ENCODE peak calls at places on chromosomes 6 and 20, in seven cellular contexts. One of them, this sample, is unnamed. For H3K4me1, the result is how much of the 10 kb centered on the place peaks cover.

GRCh38 chr6:45773906-45774305 is 241.8 kb downstream of the CLIC5 start:
- DNase-seq in gastrocnemius medialis: no peak
- DNase-seq in effector memory CD4-positive, alpha-beta T cell: no peak
- DNase-seq in A549: no peak
- DNase-seq in esophagus squamous epithelium: no peak
- DNase-seq in PC-9: no peak
- DNase-seq in upper lobe of right lung: no peak
- DNase-seq in this sample: no peak

GRCh38 chr6:157258878-157259277 is 64.4 kb downstream of the TMEM242 start:
- DNase-seq in gastrocnemius medialis: no peak
- DNase-seq in effector memory CD4-positive, alpha-beta T cell: no peak
- DNase-seq in A549: no peak
- DNase-seq in esophagus squamous epithelium: no peak
- DNase-seq in PC-9: peak
- DNase-seq in upper lobe of right lung: no peak
- DNase-seq in this sample: no peak

GRCh38 chr6:140494321-140495085 is 1120.1 kb upstream of the CITED2 start:
- DNase-seq in gastrocnemius medialis: no peak
- DNase-seq in effector memory CD4-positive, alpha-beta T cell: no peak
- DNase-seq in A549: no peak
- DNase-seq in esophagus squamous epithelium: no peak
- DNase-seq in PC-9: no peak
- DNase-seq in upper lobe of right lung: no peak
- DNase-seq in this sample: no peak

GRCh38 chr6:46048646-46049297 is 33.1 kb upstream of the CLIC5 start:
- DNase-seq in gastrocnemius medialis: no peak
- DNase-seq in effector memory CD4-positive, alpha-beta T cell: no peak
- DNase-seq in A549: no peak
- DNase-seq in esophagus squamous epithelium: no peak
- DNase-seq in PC-9: no peak
- DNase-seq in upper lobe of right lung: no peak
- DNase-seq in this sample: no peak

GRCh38 chr6:6752129-6752528 is 163.6 kb downstream of the LY86 start:
- DNase-seq in gastrocnemius medialis: no peak
- DNase-seq in effector memory CD4-positive, alpha-beta T cell: no peak
- DNase-seq in A549: no peak
- DNase-seq in esophagus squamous epithelium: no peak
- DNase-seq in PC-9: no peak
- DNase-seq in upper lobe of right lung: no peak
- DNase-seq in this sample: no peak

GRCh38 chr6:145749632-145750031 is 14.3 kb upstream of the EPM2A start:
- DNase-seq in gastrocnemius medialis: no peak
- DNase-seq in effector memory CD4-positive, alpha-beta T cell: no peak
- DNase-seq in A549: peak
- DNase-seq in esophagus squamous epithelium: no peak
- DNase-seq in PC-9: peak
- DNase-seq in upper lobe of right lung: no peak
- DNase-seq in this sample: no peak

GRCh38 chr6:39576556-39577303 is 148.5 kb downstream of the KIF6 start:
- DNase-seq in gastrocnemius medialis: no peak
- DNase-seq in effector memory CD4-positive, alpha-beta T cell: no peak
- DNase-seq in A549: no peak
- DNase-seq in esophagus squamous epithelium: no peak
- DNase-seq in PC-9: no peak
- DNase-seq in upper lobe of right lung: no peak
- DNase-seq in this sample: no peak

GRCh38 chr6:144406796-144407195 is 121.7 kb downstream of the UTRN start:
- DNase-seq in gastrocnemius medialis: no peak
- DNase-seq in effector memory CD4-positive, alpha-beta T cell: no peak
- DNase-seq in A549: no peak
- DNase-seq in esophagus squamous epithelium: no peak
- DNase-seq in PC-9: no peak
- DNase-seq in upper lobe of right lung: no peak
- DNase-seq in this sample: no peak

GRCh38 chr6:19303381-19303780 is 533.8 kb upstream of the ID4 start:
- DNase-seq in gastrocnemius medialis: no peak
- DNase-seq in effector memory CD4-positive, alpha-beta T cell: no peak
- DNase-seq in A549: no peak
- DNase-seq in esophagus squamous epithelium: no peak
- DNase-seq in PC-9: no peak
- DNase-seq in upper lobe of right lung: no peak
- DNase-seq in this sample: no peak

DNA sequence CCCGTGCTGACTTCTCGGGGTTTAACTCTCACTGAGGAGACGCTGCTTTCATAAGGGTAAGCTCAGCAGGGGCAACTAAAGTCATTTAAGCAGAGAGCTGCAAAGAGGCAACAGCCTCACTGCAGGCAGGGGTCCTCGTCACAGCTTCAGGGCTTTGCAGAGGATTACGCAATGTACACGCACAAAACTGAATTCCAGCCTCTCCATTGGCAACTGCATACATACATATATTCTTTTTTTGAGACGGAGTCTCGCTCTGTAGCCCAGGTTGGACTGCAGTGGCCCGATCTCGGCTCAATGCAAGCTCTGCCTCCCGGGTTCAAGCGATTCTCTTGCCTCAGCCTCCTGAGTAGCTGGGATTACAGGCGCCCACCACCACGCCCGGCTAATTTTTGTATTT is 2.4 kb downstream of the GMEB2 start:
- DNase-seq in gastrocnemius medialis: no peak
- DNase-seq in effector memory CD4-positive, alpha-beta T cell: no peak
- DNase-seq in A549: peak
- DNase-seq in esophagus squamous epithelium: no peak
- DNase-seq in PC-9: no peak
- DNase-seq in upper lobe of right lung: no peak
- DNase-seq in this sample: no peak
- H3K4me1 ChIP-seq in gastrocnemius medialis: under half
- H3K4me1 ChIP-seq in effector memory CD4-positive, alpha-beta T cell: under half
- H3K4me1 ChIP-seq in A549: under half
- H3K4me1 ChIP-seq in esophagus squamous epithelium: under half
- H3K4me1 ChIP-seq in PC-9: under half
- H3K4me1 ChIP-seq in upper lobe of right lung: under half
- H3K4me1 ChIP-seq in this sample: under half

GRCh38 chr6:73652637-73653570 is 888 bp downstream of the SLC17A5 start:
- DNase-seq in gastrocnemius medialis: peak
- DNase-seq in effector memory CD4-positive, alpha-beta T cell: peak
- DNase-seq in A549: peak
- DNase-seq in esophagus squamous epithelium: peak
- DNase-seq in PC-9: peak
- DNase-seq in upper lobe of right lung: peak
- DNase-seq in this sample: peak

GRCh38 chr6:73656501-73657145 is 2.8 kb upstream of the SLC17A5 start:
- DNase-seq in gastrocnemius medialis: no peak
- DNase-seq in effector memory CD4-positive, alpha-beta T cell: no peak
- DNase-seq in A549: no peak
- DNase-seq in esophagus squamous epithelium: no peak
- DNase-seq in PC-9: peak
- DNase-seq in upper lobe of right lung: no peak
- DNase-seq in this sample: no peak

GRCh38 chr6:73653571-73654424 is at the start of gene SLC17A5:
- DNase-seq in gastrocnemius medialis: peak
- DNase-seq in effector memory CD4-positive, alpha-beta T cell: peak
- DNase-seq in A549: peak
- DNase-seq in esophagus squamous epithelium: peak
- DNase-seq in PC-9: peak
- DNase-seq in upper lobe of right lung: peak
- DNase-seq in this sample: peak

GRCh38 chr6:73657201-73657600 is 3.4 kb upstream of the SLC17A5 start:
- DNase-seq in gastrocnemius medialis: no peak
- DNase-seq in effector memory CD4-positive, alpha-beta T cell: no peak
- DNase-seq in A549: no peak
- DNase-seq in esophagus squamous epithelium: no peak
- DNase-seq in PC-9: peak
- DNase-seq in upper lobe of right lung: no peak
- DNase-seq in this sample: no peak

GRCh38 chr6:73655341-73655917 is 1.6 kb upstream of the SLC17A5 start:
- DNase-seq in gastrocnemius medialis: no peak
- DNase-seq in effector memory CD4-positive, alpha-beta T cell: no peak
- DNase-seq in A549: no peak
- DNase-seq in esophagus squamous epithelium: no peak
- DNase-seq in PC-9: no peak
- DNase-seq in upper lobe of right lung: no peak
- DNase-seq in this sample: no peak
- H3K27ac ChIP-seq in gastrocnemius medialis: peak
- H3K27ac ChIP-seq in effector memory CD4-positive, alpha-beta T cell: no peak
- H3K27ac ChIP-seq in A549: peak
- H3K27ac ChIP-seq in esophagus squamous epithelium: no peak
- H3K27ac ChIP-seq in PC-9: peak
- H3K27ac ChIP-seq in upper lobe of right lung: peak
- H3K27ac ChIP-seq in this sample: peak

DNA sequence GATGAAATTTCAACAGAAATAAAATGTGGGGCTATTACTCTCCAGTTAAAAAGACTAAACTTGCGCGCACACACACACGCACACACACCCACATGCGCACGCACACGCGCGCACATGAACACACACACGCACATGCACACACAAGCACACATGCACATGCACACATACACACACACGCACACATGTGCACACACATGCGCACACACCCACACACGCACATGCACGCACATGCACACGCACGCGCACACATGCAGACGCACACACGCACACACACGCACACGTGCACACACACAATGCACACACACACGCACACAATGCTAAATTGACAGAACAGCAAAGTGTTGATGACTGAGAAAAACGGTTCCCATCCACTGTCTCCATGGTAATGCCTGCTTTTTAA is 754.1 kb downstream of the CBLN4 start:
- DNase-seq in gastrocnemius medialis: no peak
- DNase-seq in effector memory CD4-positive, alpha-beta T cell: no peak
- DNase-seq in A549: peak
- DNase-seq in esophagus squamous epithelium: no peak
- DNase-seq in PC-9: no peak
- DNase-seq in upper lobe of right lung: no peak
- DNase-seq in this sample: no peak
- H3K4me3 ChIP-seq in gastrocnemius medialis: no peak
- H3K4me3 ChIP-seq in effector memory CD4-positive, alpha-beta T cell: no peak
- H3K4me3 ChIP-seq in A549: no peak
- H3K4me3 ChIP-seq in esophagus squamous epithelium: no peak
- H3K4me3 ChIP-seq in PC-9: no peak
- H3K4me3 ChIP-seq in upper lobe of right lung: no peak
- H3K4me3 ChIP-seq in this sample: no peak

GRCh38 chr20:19826179-19826914 is 68.3 kb downstream of the RIN2 start:
- DNase-seq in gastrocnemius medialis: no peak
- DNase-seq in effector memory CD4-positive, alpha-beta T cell: no peak
- DNase-seq in A549: peak
- DNase-seq in esophagus squamous epithelium: no peak
- DNase-seq in PC-9: no peak
- DNase-seq in upper lobe of right lung: no peak
- DNase-seq in this sample: no peak
- H3K4me1 ChIP-seq in gastrocnemius medialis: under half
- H3K4me1 ChIP-seq in effector memory CD4-positive, alpha-beta T cell: under half
- H3K4me1 ChIP-seq in A549: under half
- H3K4me1 ChIP-seq in esophagus squamous epithelium: under half
- H3K4me1 ChIP-seq in PC-9: under half
- H3K4me1 ChIP-seq in upper lobe of right lung: under half
- H3K4me1 ChIP-seq in this sample: under half

GRCh38 chr6:151068761-151069312 is 170.9 kb upstream of the AKAP12 start:
- DNase-seq in gastrocnemius medialis: no peak
- DNase-seq in effector memory CD4-positive, alpha-beta T cell: no peak
- DNase-seq in A549: no peak
- DNase-seq in esophagus squamous epithelium: no peak
- DNase-seq in PC-9: peak
- DNase-seq in upper lobe of right lung: no peak
- DNase-seq in this sample: no peak
- H3K27ac ChIP-seq in gastrocnemius medialis: peak
- H3K27ac ChIP-seq in effector memory CD4-positive, alpha-beta T cell: no peak
- H3K27ac ChIP-seq in A549: peak
- H3K27ac ChIP-seq in esophagus squamous epithelium: peak
- H3K27ac ChIP-seq in PC-9: peak
- H3K27ac ChIP-seq in upper lobe of right lung: peak
- H3K27ac ChIP-seq in this sample: peak